ENCODE peak calls at places on chromosome 1, in ten cellular contexts. K is CD8-positive, alpha-beta memory T cell; H is A549; E is CD8-positive, alpha-beta T cell; G is upper lobe of right lung; A is CD4-positive, alpha-beta memory T cell; U is neuronal stem cell; Q is Peyer's patch; W is cardiac muscle cell; I is mammary epithelial cell. Z is an unnamed sample.

GRCh38 chr1:169112241-169112640 is 5.8 kb downstream of the ATP1B1 start:
- DNase-seq in E (no peak), H (no peak), G (no peak), A (no peak), U (no peak), I (no peak), W (no peak), K (no peak), Q (no peak), Z (no peak)

GRCh38 chr1:187038789-187039188 is 210.0 kb downstream of the PLA2G4A start:
- DNase-seq in Q (no peak), W (no peak), U (no peak), H (no peak), K (no peak), E (no peak), G (no peak), A (no peak), I (peak; percentile 81), Z (peak; percentile 85)

GRCh38 chr1:161998811-161999210 is 24.9 kb downstream of the OLFML2B start:
- DNase-seq in H (no peak), Q (no peak), A (no peak), E (no peak), W (no peak), K (no peak), G (peak; percentile 27), I (peak; percentile 32), U (no peak), Z (no peak)

GRCh38 chr1:13751985-13752384 is 52.0 kb downstream of the PRDM2 start:
- DNase-seq in Q (no peak), E (no peak), U (no peak), K (no peak), G (no peak), H (no peak), I (no peak), A (no peak), W (no peak), Z (no peak)

GRCh38 chr1:58858344-58858673 is 74.5 kb upstream of the JUN start:
- DNase-seq in G (no peak), W (no peak), U (no peak), Q (no peak), K (no peak), A (peak; percentile 30), E (no peak), H (no peak), I (no peak), Z (no peak)

GRCh38 chr1:240801445-240801844 is 189.5 kb upstream of the GREM2 start:
- DNase-seq in Q (no peak), G (no peak), E (no peak), I (no peak), H (no peak), A (no peak), U (no peak), W (no peak), K (no peak), Z (no peak)

GRCh38 chr1:165884690-165885304 is 57.4 kb downstream of the UCK2 start:
- DNase-seq in H (no peak), Q (no peak), I (no peak), U (no peak), G (no peak), E (no peak), K (no peak), A (no peak), W (no peak), Z (no peak)

GRCh38 chr1:38077523-38078147 is 31.0 kb upstream of the POU3F1 start:
- DNase-seq in H (no peak), G (no peak), K (no peak), A (no peak), I (no peak), E (no peak), Q (no peak), W (no peak), U (no peak), Z (no peak)

GRCh38 chr1:1399870-1400575 is 888 bp upstream of the CCNL2 start:
- DNase-seq in H (no peak), I (no peak), U (no peak), A (no peak), Q (no peak), W (no peak), E (peak; percentile 54), G (no peak), K (no peak), Z (peak; percentile 35)

GRCh38 chr1:248906741-248907661 is 966 bp downstream of the PGBD2 start:
- DNase-seq in Q (no peak), K (no peak), I (peak; percentile 4), A (no peak), H (no peak), E (no peak), W (no peak), U (peak; percentile 88), G (no peak), Z (no peak)

GRCh38 chr1:11729155-11729497 is 6.8 kb upstream of the AGTRAP start:
- DNase-seq in U (no peak), Q (no peak), E (no peak), A (no peak), W (no peak), H (no peak), G (no peak), K (no peak), I (no peak), Z (no peak)

GRCh38 chr1:117819301-117819700 is 110.1 kb downstream of the GDAP2 start:
- DNase-seq in U (no peak), I (no peak), W (no peak), E (no peak), H (no peak), A (no peak), Q (no peak), G (no peak), K (no peak), Z (no peak)

GRCh38 chr1:15081088-15081487 is 72.5 kb upstream of the TMEM51 start:
- DNase-seq in H (no peak), I (no peak), W (no peak), U (no peak), K (no peak), E (no peak), A (no peak), Q (no peak), G (no peak), Z (no peak)

GRCh38 chr1:225848044-225848955 is 33.9 kb downstream of the TMEM63A start:
- DNase-seq in G (no peak), I (no peak), H (no peak), Q (no peak), K (peak; percentile 26), E (peak; percentile 78), W (no peak), A (no peak), U (no peak), Z (peak; percentile 61)

GRCh38 chr1:54996869-54997710 is 1.6 kb upstream of the BSND start:
- DNase-seq in Q (peak; percentile 51), I (no peak), E (no peak), W (peak; percentile 21), A (no peak), U (no peak), K (no peak), H (no peak), G (no peak), Z (no peak)

DNA sequence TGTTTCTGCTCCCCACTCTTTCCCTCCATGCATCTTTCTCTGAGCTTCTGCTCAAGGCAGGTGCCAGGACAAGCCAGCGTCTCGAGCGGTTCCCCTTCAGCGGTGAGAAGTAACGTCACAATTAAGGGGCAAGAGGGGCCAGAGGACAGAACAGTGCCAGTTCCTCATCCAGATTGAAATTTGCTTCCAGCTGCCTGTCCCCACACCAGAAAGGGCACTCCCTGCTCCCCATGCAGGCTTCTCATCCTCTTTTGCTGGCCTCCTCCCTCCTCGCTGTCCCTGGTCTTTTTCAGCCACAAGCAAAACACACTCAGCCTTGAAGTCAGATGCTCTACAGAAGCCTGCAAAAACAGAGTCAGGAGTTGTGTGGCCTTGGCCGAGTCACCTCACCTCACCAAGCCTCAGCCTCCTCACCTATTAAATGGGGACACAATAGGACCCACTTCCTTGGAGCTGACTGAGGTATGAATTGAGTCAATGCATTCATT is 35.0 kb upstream of the ECE1 start:
- DNase-seq in A (no peak), K (no peak), I (peak; percentile 26), E (peak; percentile 59), H (no peak), U (no peak), G (no peak), Q (no peak), W (no peak), Z (no peak)
- H3K4me1 ChIP-seq in A (peaks cover 78% of the 10 kb centered on the region), K (peaks cover 68% of the 10 kb centered on the region), I (peaks cover 52% of the 10 kb centered on the region), E (peaks cover 68% of the 10 kb centered on the region), H (peaks cover 88% of the 10 kb centered on the region), U (peaks cover 56% of the 10 kb centered on the region), G (peaks cover 58% of the 10 kb centered on the region), Q (peaks cover 83% of the 10 kb centered on the region), W (peaks cover 75% of the 10 kb centered on the region), Z (no peaks in the 10 kb centered on the region)

DNA sequence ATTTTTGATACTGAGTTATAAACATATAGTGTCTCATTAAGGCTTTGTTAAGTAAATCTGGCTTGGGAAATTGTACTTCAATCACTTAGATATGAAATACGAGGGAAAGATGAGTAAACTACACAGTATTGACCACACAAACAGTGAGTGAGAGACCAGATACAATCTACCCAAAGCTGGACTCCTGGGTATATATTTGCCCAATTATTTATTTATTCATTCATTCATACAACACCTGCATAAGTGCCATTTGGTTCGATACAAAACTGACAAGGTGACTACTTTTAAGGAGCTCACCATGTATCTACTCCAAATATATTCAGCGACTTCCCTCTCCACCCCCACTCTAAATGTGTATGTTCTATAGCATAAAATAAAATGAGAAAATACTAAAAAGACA is 143.4 kb downstream of the TGFB2 start:
- DNase-seq in E (no peak), W (no peak), K (no peak), H (no peak), Q (no peak), I (no peak), U (no peak), G (no peak), A (no peak), Z (no peak)
- H3K27ac ChIP-seq in E (no peak overlapping the region), W (peak overlapping the region; percentile 65), K (no peak overlapping the region), H (peak overlapping the region; percentile 89), Q (no peak overlapping the region), I (peak overlapping the region; percentile 90), U (no peak overlapping the region), G (no peak overlapping the region), A (no peak overlapping the region), Z (no peak overlapping the region)

GRCh38 chr1:5888606-5889211 is 103.5 kb downstream of the NPHP4 start:
- DNase-seq in K (no peak), W (no peak), A (no peak), Q (no peak), E (no peak), U (no peak), I (no peak), H (no peak), G (no peak), Z (no peak)
- H3K4me1 ChIP-seq in K (no peaks in the 10 kb centered on the region), W (peaks cover 5% of the 10 kb centered on the region), A (no peaks in the 10 kb centered on the region), Q (no peaks in the 10 kb centered on the region), E (no peaks in the 10 kb centered on the region), U (peaks cover 11% of the 10 kb centered on the region), I (no peaks in the 10 kb centered on the region), H (no peaks in the 10 kb centered on the region), G (no peaks in the 10 kb centered on the region), Z (no peaks in the 10 kb centered on the region)

DNA sequence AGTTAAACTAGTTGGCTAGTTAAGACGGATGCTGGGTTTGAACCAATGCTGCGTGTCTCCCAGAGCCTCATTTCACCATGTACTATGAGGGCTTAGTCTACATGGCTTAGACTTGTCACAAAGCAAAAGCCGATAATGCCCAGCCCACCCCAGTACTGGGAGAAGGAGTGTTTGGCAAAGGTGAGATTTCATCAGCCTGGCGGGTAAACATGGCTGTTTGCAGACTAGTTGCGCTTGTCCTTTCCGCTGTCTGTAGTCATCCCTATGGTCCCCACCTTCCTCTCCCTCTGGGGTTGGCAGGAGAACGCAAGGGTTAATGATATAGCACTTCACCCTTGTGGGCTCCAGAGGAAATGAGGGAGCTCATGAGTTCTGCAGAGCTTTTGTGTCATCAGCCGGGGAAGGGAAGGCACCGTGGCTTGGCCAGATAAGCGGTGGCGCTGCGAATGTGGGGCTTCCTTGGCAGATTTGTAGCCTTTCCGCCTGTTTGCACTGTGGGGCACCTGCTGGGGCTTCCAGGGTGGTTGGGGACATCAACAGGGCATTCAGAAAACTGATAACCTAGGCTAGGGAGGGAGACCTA is 29.2 kb downstream of the SOX13 start:
- DNase-seq in A (no peak), G (no peak), I (no peak), H (no peak), W (no peak), Q (peak; percentile 32), K (no peak), U (no peak), E (peak; percentile 50), Z (no peak)
- H3K27ac ChIP-seq in A (no peak overlapping the region), G (peak overlapping the region; percentile 83), I (no peak overlapping the region), H (peak overlapping the region; percentile 87), W (no peak overlapping the region), Q (peak overlapping the region; percentile 48), K (no peak overlapping the region), U (no peak overlapping the region), E (no peak overlapping the region), Z (no peak overlapping the region)